ENCODE peak calls at places on chromosomes 2 and 18, in ten cellular contexts. O is fibroblast of the aortic adventitia; C is AG09309; J is mucosa of descending colon; R is epithelial cell of esophagus; D is activated CD8-positive, alpha-beta T cell treated with anti-CD3 and anti-CD28 coated beads for 36 hours; V is brain microvascular endothelial cell; L is keratinocyte; K is A549; U is HepG2. W is an unnamed sample.

GRCh38 chr2:162043132-162043531 is 30.9 kb downstream of the DPP4 start:
- DNase-seq in C (no peak), J (no peak), L (no peak), D (no peak), R (no peak), O (no peak), U (no peak), K (no peak), V (no peak), W (no peak)

GRCh38 chr2:135490381-135490780 is 40.6 kb downstream of the ZRANB3 start:
- DNase-seq in J (no peak), C (no peak), D (no peak), U (no peak), K (no peak), R (no peak), O (peak), V (peak), L (no peak), W (no peak)

GRCh38 chr2:69911985-69912563 is 2.8 kb upstream of the MXD1 start:
- DNase-seq in K (no peak), O (peak), V (no peak), D (no peak), R (peak), J (no peak), C (no peak), L (no peak), U (peak), W (peak)

GRCh38 chr2:111900859-111901258 is 2.5 kb downstream of the MERTK start:
- DNase-seq in D (peak), C (no peak), O (peak), R (peak), L (no peak), K (peak), J (no peak), U (peak), V (peak), W (no peak)

GRCh38 chr2:118535818-118536212 is 311.6 kb downstream of the EN1 start:
- DNase-seq in O (no peak), K (no peak), J (no peak), D (no peak), L (no peak), R (no peak), V (no peak), C (no peak), U (no peak), W (no peak)

GRCh38 chr2:128602699-128603101 is 284.0 kb upstream of the HS6ST1 start:
- DNase-seq in L (no peak), J (no peak), R (no peak), O (no peak), K (no peak), D (no peak), C (no peak), V (no peak), U (no peak), W (no peak)

GRCh38 chr2:192288290-192288689 is 93.6 kb upstream of the TMEFF2 start:
- DNase-seq in K (no peak), U (no peak), R (no peak), J (no peak), O (no peak), L (no peak), C (no peak), V (no peak), D (no peak), W (no peak)

GRCh38 chr2:239050252-239050649 is 202.4 kb downstream of the TWIST2 start:
- DNase-seq in K (no peak), U (no peak), V (no peak), D (no peak), O (no peak), J (no peak), R (no peak), L (no peak), C (no peak), W (no peak)

GRCh38 chr2:11553661-11554429 is 20.0 kb downstream of the GREB1 start:
- DNase-seq in U (no peak), J (no peak), L (no peak), C (no peak), R (no peak), O (no peak), D (no peak), V (peak), K (no peak), W (no peak)

GRCh38 chr2:238170386-238171071 is 11.8 kb downstream of the ERFE start:
- DNase-seq in J (no peak), D (no peak), C (no peak), U (no peak), K (no peak), R (no peak), O (peak), L (no peak), V (no peak), W (peak)

GRCh38 chr2:118807668-118808428 is 39.6 kb downstream of the EN1 start:
- DNase-seq in K (no peak), V (no peak), L (no peak), J (no peak), C (no peak), D (no peak), R (no peak), U (no peak), O (no peak), W (no peak)

GRCh38 chr2:196381464-196381863 is 210.1 kb upstream of the STK17B start:
- DNase-seq in V (no peak), D (no peak), R (no peak), K (no peak), U (no peak), L (no peak), J (no peak), O (no peak), C (no peak), W (no peak)

GRCh38 chr2:160073284-160073888 is 11.0 kb upstream of the PLA2R1 start:
- DNase-seq in V (no peak), K (no peak), C (no peak), L (no peak), O (no peak), U (peak), D (no peak), R (peak), J (no peak), W (no peak)

GRCh38 chr2:2933421-2933820 is 444.2 kb downstream of the EIPR1 start:
- DNase-seq in D (no peak), L (no peak), V (no peak), O (no peak), U (no peak), C (no peak), K (no peak), J (no peak), R (no peak), W (no peak)

GRCh38 chr18:46756559-46757201 is at the start of gene ST8SIA5:
- DNase-seq in C (no peak), J (no peak), U (no peak), D (no peak), L (no peak), K (no peak), O (no peak), R (no peak), V (no peak), W (peak)

GRCh38 chr2:207766697-207767460 is 2.8 kb downstream of the FZD5 start:
- DNase-seq in R (peak), O (no peak), K (no peak), C (no peak), J (peak), V (no peak), L (no peak), U (peak), D (peak), W (peak)

GRCh38 chr2:100875516-100876230 is 55.7 kb downstream of the NPAS2 start:
- DNase-seq in J (no peak), U (peak), L (no peak), D (no peak), V (peak), C (no peak), K (no peak), R (peak), O (no peak), W (no peak)

GRCh38 chr18:53886066-53886465 is 338.4 kb downstream of the MBD2 start:
- DNase-seq in V (no peak), C (no peak), K (no peak), U (no peak), L (no peak), D (no peak), R (no peak), J (no peak), O (no peak), W (no peak)

GRCh38 chr2:29080886-29081743 is 6.8 kb upstream of the PCARE start:
- DNase-seq in R (peak), D (no peak), J (no peak), U (no peak), L (no peak), K (no peak), O (peak), V (no peak), C (no peak), W (no peak)

GRCh38 chr2:160474319-160474645 is 19.3 kb downstream of the RBMS1 start:
- DNase-seq in V (no peak), K (no peak), U (no peak), D (no peak), J (no peak), L (no peak), O (no peak), R (peak), C (no peak), W (no peak)

GRCh38 chr2:28335666-28336065 is 57.0 kb upstream of the FOSL2 start:
- DNase-seq in J (no peak), O (no peak), V (no peak), R (no peak), D (no peak), C (no peak), K (no peak), L (no peak), U (no peak), W (no peak)

GRCh38 chr2:183078163-183078466 is 432 bp upstream of the DUSP19 start:
- DNase-seq in R (no peak), L (no peak), C (no peak), O (no peak), K (peak), J (peak), V (no peak), D (no peak), U (no peak), W (no peak)

GRCh38 chr18:21241224-21242131 is 554 bp upstream of the GREB1L start:
- DNase-seq in C (no peak), U (no peak), O (no peak), D (no peak), R (no peak), J (no peak), V (no peak), K (no peak), L (no peak), W (peak)

GRCh38 chr2:239288951-239289481 is 111.8 kb downstream of the HDAC4 start:
- DNase-seq in O (peak), J (peak), V (no peak), U (no peak), R (no peak), L (no peak), D (peak), K (no peak), C (no peak), W (peak)

GRCh38 chr18:55779461-55779710 is 191.4 kb upstream of the TCF4 start:
- DNase-seq in K (no peak), U (no peak), L (no peak), R (peak), J (no peak), D (no peak), C (no peak), O (no peak), V (no peak), W (no peak)

GRCh38 chr18:32427084-32427933 is 43.4 kb downstream of the GAREM1 start:
- DNase-seq in K (no peak), V (no peak), U (peak), R (no peak), C (no peak), L (no peak), J (no peak), O (peak), D (no peak), W (no peak)

GRCh38 chr18:32815881-32816280 is 43.1 kb upstream of the KLHL14 start:
- DNase-seq in V (no peak), O (no peak), J (no peak), D (no peak), C (no peak), R (no peak), U (no peak), K (no peak), L (no peak), W (no peak)

GRCh38 chr2:101596346-101596745 is 101.2 kb upstream of the MAP4K4 start:
- DNase-seq in J (no peak), R (peak), V (no peak), U (no peak), O (peak), K (no peak), C (no peak), D (no peak), L (no peak), W (no peak)

GRCh38 chr18:3593381-3593903 is 143.5 kb downstream of the TGIF1 start:
- DNase-seq in O (peak), V (peak), U (no peak), R (peak), C (peak), K (no peak), D (no peak), L (peak), J (no peak), W (no peak)

GRCh38 chr18:69936191-69936558 is 11.5 kb downstream of the CD226 start:
- DNase-seq in D (no peak), K (no peak), C (no peak), R (no peak), L (no peak), V (no peak), O (peak), J (no peak), U (no peak), W (no peak)

GRCh38 chr2:7539760-7540159 is 622.5 kb downstream of the RNF144A start:
- DNase-seq in U (no peak), C (peak), R (no peak), K (no peak), O (no peak), L (no peak), J (no peak), V (peak), D (no peak), W (no peak)

GRCh38 chr18:26386421-26386820 is 160.2 kb downstream of the TAF4B start:
- DNase-seq in O (peak), R (no peak), J (no peak), K (no peak), V (peak), L (no peak), D (no peak), U (no peak), C (no peak), W (no peak)

GRCh38 chr18:41373612-41374011 is 581.4 kb upstream of the PIK3C3 start:
- DNase-seq in O (no peak), L (no peak), V (no peak), D (no peak), R (no peak), U (no peak), C (no peak), J (no peak), K (no peak), W (no peak)

DNA sequence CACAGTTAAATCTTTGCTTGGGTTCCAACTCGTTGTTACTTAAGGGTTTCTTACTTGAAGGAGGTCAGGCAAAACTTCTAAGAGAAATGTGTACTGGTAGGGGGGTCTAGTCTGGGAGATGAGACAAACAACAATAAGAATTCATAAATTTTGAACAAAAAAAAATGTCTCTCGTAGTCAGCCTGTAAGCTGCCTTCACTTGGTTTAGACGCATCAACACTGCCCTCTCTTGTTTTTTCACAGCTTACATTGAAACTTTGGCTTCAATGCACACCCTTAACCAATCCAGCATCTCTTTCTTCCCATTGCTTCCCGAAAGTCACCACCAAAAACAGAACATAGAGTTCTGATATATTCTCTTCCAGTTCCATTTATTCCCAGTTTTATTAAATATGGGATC is 576.4 kb upstream of the PIK3C3 start:
- DNase-seq in L (no peak), V (peak), R (peak), O (peak), U (no peak), K (no peak), D (no peak), J (no peak), C (no peak), W (no peak)
- TF ChIP-seq CTCF in L (peak), V (peak), R (peak), O (no peak), U (peak), K (no peak), D (no peak), J (no peak), C (no peak), W (no peak)

GRCh38 chr2:173793649-173794565 is 171.3 kb downstream of the SP3 start:
- DNase-seq in L (no peak), V (no peak), J (peak), U (no peak), C (no peak), K (no peak), R (peak), D (no peak), O (no peak), W (no peak)

GRCh38 chr2:173791502-173791901 is 173.7 kb downstream of the SP3 start:
- DNase-seq in D (no peak), O (no peak), J (no peak), K (no peak), C (no peak), V (no peak), L (no peak), U (no peak), R (no peak), W (no peak)

GRCh38 chr2:173797586-173798263 is 167.4 kb downstream of the SP3 start:
- DNase-seq in D (no peak), L (no peak), K (no peak), V (no peak), U (no peak), R (no peak), C (no peak), O (no peak), J (no peak), W (no peak)

DNA sequence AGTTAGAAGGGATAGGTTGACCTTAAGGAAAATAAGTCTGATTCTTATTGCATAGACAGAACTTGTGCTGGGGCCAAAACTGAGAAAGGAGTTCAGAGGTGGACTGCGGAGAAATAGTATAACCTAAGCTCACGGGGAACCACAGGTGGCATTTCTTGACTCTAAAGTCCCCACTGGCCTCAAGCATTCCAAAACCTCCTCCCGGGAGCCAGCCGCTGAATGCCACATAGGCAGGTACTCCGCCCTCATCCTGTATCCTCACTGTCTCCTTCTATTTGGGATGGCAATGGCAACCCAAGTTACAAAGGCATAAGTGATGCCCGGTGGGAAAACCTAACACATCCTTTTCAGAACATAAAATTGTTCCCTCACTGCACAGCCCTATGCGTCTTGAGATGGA is 173.0 kb downstream of the SP3 start:
- DNase-seq in V (no peak), R (no peak), J (no peak), L (no peak), D (no peak), O (no peak), C (no peak), K (no peak), U (no peak), W (no peak)
- TF ChIP-seq CTCF in V (no peak), R (no peak), J (no peak), L (no peak), D (no peak), O (no peak), C (no peak), K (no peak), U (no peak), W (no peak)

GRCh38 chr2:147924647-147925046 is 79.8 kb downstream of the ACVR2A start:
- DNase-seq in O (no peak), D (no peak), L (no peak), U (no peak), R (no peak), K (no peak), V (no peak), J (no peak), C (no peak), W (no peak)

GRCh38 chr2:147927053-147927588 is 82.3 kb downstream of the ACVR2A start:
- DNase-seq in R (no peak), L (no peak), V (no peak), U (peak), K (no peak), O (no peak), D (no peak), C (no peak), J (no peak), W (no peak)

DNA sequence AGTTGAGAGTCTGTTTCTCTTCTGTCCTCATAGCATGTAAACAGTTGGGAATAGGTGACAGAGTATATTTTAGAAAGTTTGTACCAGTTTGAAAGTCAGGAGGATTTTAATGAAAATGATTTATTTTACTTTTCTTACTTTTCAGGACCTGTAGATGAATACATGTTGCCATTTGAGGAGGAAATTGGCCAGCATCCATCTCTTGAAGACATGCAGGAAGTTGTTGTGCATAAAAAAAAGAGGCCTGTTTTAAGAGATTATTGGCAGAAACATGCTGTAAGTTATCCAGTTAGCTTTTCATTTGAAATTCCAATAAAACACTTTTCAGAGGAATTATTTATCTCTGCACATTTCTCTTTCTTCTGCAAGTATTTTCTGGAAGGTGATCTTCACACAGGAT is 81.1 kb downstream of the ACVR2A start:
- DNase-seq in K (no peak), O (peak), L (no peak), J (no peak), D (no peak), R (no peak), C (no peak), U (no peak), V (no peak), W (no peak)
- TF ChIP-seq CTCF in K (no peak), O (no peak), L (no peak), J (no peak), D (no peak), R (no peak), C (no peak), U (no peak), V (no peak), W (no peak)

GRCh38 chr18:11309172-11309571 is 159.8 kb upstream of the PIEZO2 start:
- DNase-seq in O (peak), K (no peak), V (no peak), D (no peak), J (no peak), L (no peak), U (peak), R (no peak), C (no peak), W (no peak)
- TF ChIP-seq CTCF in O (peak), K (no peak), V (peak), D (no peak), J (no peak), L (no peak), U (peak), R (no peak), C (peak), W (no peak)

GRCh38 chr2:180360283-180360618 is 353.2 kb upstream of the CWC22 start:
- DNase-seq in U (no peak), R (no peak), K (no peak), O (no peak), D (no peak), V (no peak), J (no peak), L (no peak), C (no peak), W (no peak)

GRCh38 chr2:180358458-180358857 is 351.4 kb upstream of the CWC22 start:
- DNase-seq in K (no peak), R (no peak), C (no peak), U (no peak), V (no peak), O (no peak), D (no peak), J (no peak), L (no peak), W (no peak)

GRCh38 chr2:180356676-180357075 is 349.6 kb upstream of the CWC22 start:
- DNase-seq in D (no peak), K (no peak), C (no peak), J (no peak), L (no peak), O (no peak), U (no peak), V (no peak), R (no peak), W (no peak)

GRCh38 chr2:180364719-180365118 is 357.6 kb upstream of the CWC22 start:
- DNase-seq in C (no peak), J (no peak), R (no peak), K (no peak), D (no peak), O (no peak), U (no peak), L (no peak), V (no peak), W (no peak)

GRCh38 chr2:180359522-180360282 is 352.6 kb upstream of the CWC22 start:
- DNase-seq in U (no peak), J (peak), O (no peak), V (no peak), L (peak), C (no peak), D (peak), R (peak), K (no peak), W (no peak)
- TF ChIP-seq CTCF in U (peak), J (no peak), O (no peak), V (no peak), L (peak), C (peak), D (no peak), R (peak), K (no peak), W (peak)